ENCODE peak calls at places on chromosome 14, in five cellular contexts. One of them, this sample, is unnamed.

GRCh38 chr14:95313707-95314106 is 6.0 kb downstream of the CLMN start:
- DNase-seq in right cardiac atrium: peak; percentile 87
- DNase-seq in uterus: peak; percentile 85
- DNase-seq in GM23248: peak; percentile 72
- DNase-seq in CD8-positive, alpha-beta T cell: no peak
- DNase-seq in this sample: peak; percentile 12

GRCh38 chr14:78170203-78170602 is at the start of gene NRXN3:
- DNase-seq in uterus: no peak
- DNase-seq in CD8-positive, alpha-beta T cell: no peak
- DNase-seq in GM23248: no peak
- DNase-seq in right cardiac atrium: no peak
- DNase-seq in this sample: no peak

GRCh38 chr14:68076451-68076850 is 256.9 kb downstream of the RAD51B start:
- DNase-seq in right cardiac atrium: no peak
- DNase-seq in GM23248: peak; percentile 40
- DNase-seq in CD8-positive, alpha-beta T cell: no peak
- DNase-seq in uterus: no peak
- DNase-seq in this sample: no peak

GRCh38 chr14:50389668-50390441 is 6.8 kb downstream of the CDKL1 start:
- DNase-seq in right cardiac atrium: no peak
- DNase-seq in CD8-positive, alpha-beta T cell: no peak
- DNase-seq in uterus: no peak
- DNase-seq in GM23248: no peak
- DNase-seq in this sample: no peak

GRCh38 chr14:75310295-75311059 is 31.8 kb downstream of the FOS start:
- DNase-seq in right cardiac atrium: peak; percentile 97
- DNase-seq in uterus: peak; percentile 91
- DNase-seq in GM23248: peak; percentile 84
- DNase-seq in CD8-positive, alpha-beta T cell: no peak
- DNase-seq in this sample: no peak

GRCh38 chr14:73397810-73398209 is 60.5 kb downstream of the NUMB start:
- DNase-seq in right cardiac atrium: no peak
- DNase-seq in CD8-positive, alpha-beta T cell: no peak
- DNase-seq in uterus: no peak
- DNase-seq in GM23248: no peak
- DNase-seq in this sample: no peak

GRCh38 chr14:85076111-85076510 is 453.8 kb upstream of the FLRT2 start:
- DNase-seq in GM23248: no peak
- DNase-seq in CD8-positive, alpha-beta T cell: no peak
- DNase-seq in uterus: no peak
- DNase-seq in right cardiac atrium: no peak
- DNase-seq in this sample: no peak

GRCh38 chr14:91068642-91069041 is 8.2 kb upstream of the RPS6KA5 start:
- DNase-seq in right cardiac atrium: no peak
- DNase-seq in GM23248: no peak
- DNase-seq in CD8-positive, alpha-beta T cell: no peak
- DNase-seq in uterus: no peak
- DNase-seq in this sample: no peak

GRCh38 chr14:68444449-68445168 is 348.3 kb downstream of the ZFP36L1 start:
- DNase-seq in uterus: no peak
- DNase-seq in CD8-positive, alpha-beta T cell: no peak
- DNase-seq in right cardiac atrium: peak; percentile 79
- DNase-seq in GM23248: peak; percentile 59
- DNase-seq in this sample: no peak

GRCh38 chr14:37116933-37117844 is 55.2 kb downstream of the SLC25A21 start:
- DNase-seq in CD8-positive, alpha-beta T cell: no peak
- DNase-seq in right cardiac atrium: no peak
- DNase-seq in GM23248: peak; percentile 73
- DNase-seq in uterus: no peak
- DNase-seq in this sample: no peak

GRCh38 chr14:91031668-91032067 is 28.8 kb downstream of the RPS6KA5 start:
- DNase-seq in CD8-positive, alpha-beta T cell: no peak
- DNase-seq in right cardiac atrium: no peak
- DNase-seq in uterus: no peak
- DNase-seq in GM23248: no peak
- DNase-seq in this sample: no peak

GRCh38 chr14:30656190-30656632 is 34.1 kb downstream of the SCFD1 start:
- DNase-seq in CD8-positive, alpha-beta T cell: no peak
- DNase-seq in right cardiac atrium: no peak
- DNase-seq in GM23248: peak; percentile 76
- DNase-seq in uterus: peak; percentile 20
- DNase-seq in this sample: no peak

GRCh38 chr14:60655898-60656754 is 6.8 kb upstream of the SIX1 start:
- DNase-seq in uterus: no peak
- DNase-seq in right cardiac atrium: no peak
- DNase-seq in CD8-positive, alpha-beta T cell: no peak
- DNase-seq in GM23248: no peak
- DNase-seq in this sample: no peak

GRCh38 chr14:52663850-52664249 is 31.5 kb downstream of the ERO1A start:
- DNase-seq in GM23248: no peak
- DNase-seq in uterus: no peak
- DNase-seq in CD8-positive, alpha-beta T cell: no peak
- DNase-seq in right cardiac atrium: no peak
- DNase-seq in this sample: no peak

GRCh38 chr14:68662395-68662794 is 130.5 kb downstream of the ZFP36L1 start:
- DNase-seq in GM23248: peak; percentile 77
- DNase-seq in right cardiac atrium: no peak
- DNase-seq in CD8-positive, alpha-beta T cell: no peak
- DNase-seq in uterus: no peak
- DNase-seq in this sample: no peak

GRCh38 chr14:75126121-75126544 is 715 bp downstream of the NEK9 start:
- DNase-seq in CD8-positive, alpha-beta T cell: no peak
- DNase-seq in GM23248: peak; percentile 32
- DNase-seq in uterus: no peak
- DNase-seq in right cardiac atrium: no peak
- DNase-seq in this sample: no peak

GRCh38 chr14:100565650-100566049 is 21.6 kb downstream of the BEGAIN start:
- DNase-seq in uterus: no peak
- DNase-seq in right cardiac atrium: no peak
- DNase-seq in GM23248: no peak
- DNase-seq in CD8-positive, alpha-beta T cell: no peak
- DNase-seq in this sample: no peak
- H3K27me3 ChIP-seq in uterus: no peaks in the 10 kb centered on the region
- H3K27me3 ChIP-seq in right cardiac atrium: no peaks in the 10 kb centered on the region
- H3K27me3 ChIP-seq in GM23248: peaks cover 35% of the 10 kb centered on the region
- H3K27me3 ChIP-seq in CD8-positive, alpha-beta T cell: peaks cover 12% of the 10 kb centered on the region
- H3K27me3 ChIP-seq in this sample: no peaks in the 10 kb centered on the region

GRCh38 chr14:69931960-69932359 is 52.7 kb downstream of the SMOC1 start:
- DNase-seq in right cardiac atrium: no peak
- DNase-seq in CD8-positive, alpha-beta T cell: no peak
- DNase-seq in GM23248: no peak
- DNase-seq in uterus: no peak
- DNase-seq in this sample: no peak
- H3K27me3 ChIP-seq in right cardiac atrium: no peaks in the 10 kb centered on the region
- H3K27me3 ChIP-seq in CD8-positive, alpha-beta T cell: no peaks in the 10 kb centered on the region
- H3K27me3 ChIP-seq in GM23248: peaks cover 17% of the 10 kb centered on the region
- H3K27me3 ChIP-seq in uterus: no peaks in the 10 kb centered on the region
- H3K27me3 ChIP-seq in this sample: no peaks in the 10 kb centered on the region

GRCh38 chr14:24330973-24331674 is 3.7 kb downstream of the ADCY4 start:
- DNase-seq in uterus: no peak
- DNase-seq in CD8-positive, alpha-beta T cell: no peak
- DNase-seq in GM23248: no peak
- DNase-seq in right cardiac atrium: peak; percentile 48
- DNase-seq in this sample: no peak
- H3K27me3 ChIP-seq in uterus: no peaks in the 10 kb centered on the region
- H3K27me3 ChIP-seq in CD8-positive, alpha-beta T cell: peaks cover 7% of the 10 kb centered on the region
- H3K27me3 ChIP-seq in GM23248: no peaks in the 10 kb centered on the region
- H3K27me3 ChIP-seq in right cardiac atrium: no peaks in the 10 kb centered on the region
- H3K27me3 ChIP-seq in this sample: no peaks in the 10 kb centered on the region

GRCh38 chr14:106378191-106378590 is 851.8 kb downstream of the TMEM121 start:
- DNase-seq in right cardiac atrium: no peak
- DNase-seq in uterus: no peak
- DNase-seq in GM23248: no peak
- DNase-seq in CD8-positive, alpha-beta T cell: no peak
- DNase-seq in this sample: no peak
- H3K27me3 ChIP-seq in right cardiac atrium: no peaks in the 10 kb centered on the region
- H3K27me3 ChIP-seq in uterus: no peaks in the 10 kb centered on the region
- H3K27me3 ChIP-seq in GM23248: no peaks in the 10 kb centered on the region
- H3K27me3 ChIP-seq in CD8-positive, alpha-beta T cell: no peaks in the 10 kb centered on the region
- H3K27me3 ChIP-seq in this sample: no peaks in the 10 kb centered on the region

GRCh38 chr14:93723001-93723400 is 65.3 kb downstream of the PRIMA1 start:
- DNase-seq in uterus: no peak
- DNase-seq in right cardiac atrium: no peak
- DNase-seq in CD8-positive, alpha-beta T cell: no peak
- DNase-seq in GM23248: no peak
- DNase-seq in this sample: no peak

GRCh38 chr14:93717968-93718320 is 70.3 kb downstream of the PRIMA1 start:
- DNase-seq in uterus: no peak
- DNase-seq in CD8-positive, alpha-beta T cell: no peak
- DNase-seq in GM23248: no peak
- DNase-seq in right cardiac atrium: no peak
- DNase-seq in this sample: no peak

GRCh38 chr14:93720076-93720815 is 68.0 kb downstream of the PRIMA1 start:
- DNase-seq in uterus: no peak
- DNase-seq in GM23248: no peak
- DNase-seq in right cardiac atrium: no peak
- DNase-seq in CD8-positive, alpha-beta T cell: no peak
- DNase-seq in this sample: no peak

GRCh38 chr14:93719234-93719633 is 69.1 kb downstream of the PRIMA1 start:
- DNase-seq in CD8-positive, alpha-beta T cell: no peak
- DNase-seq in right cardiac atrium: no peak
- DNase-seq in uterus: no peak
- DNase-seq in GM23248: no peak
- DNase-seq in this sample: no peak

GRCh38 chr14:93720981-93721483 is 67.3 kb downstream of the PRIMA1 start:
- DNase-seq in right cardiac atrium: no peak
- DNase-seq in uterus: no peak
- DNase-seq in GM23248: no peak
- DNase-seq in CD8-positive, alpha-beta T cell: no peak
- DNase-seq in this sample: no peak
- H3K27me3 ChIP-seq in right cardiac atrium: no peaks in the 10 kb centered on the region
- H3K27me3 ChIP-seq in uterus: no peaks in the 10 kb centered on the region
- H3K27me3 ChIP-seq in GM23248: no peaks in the 10 kb centered on the region
- H3K27me3 ChIP-seq in CD8-positive, alpha-beta T cell: no peaks in the 10 kb centered on the region
- H3K27me3 ChIP-seq in this sample: no peaks in the 10 kb centered on the region

DNA sequence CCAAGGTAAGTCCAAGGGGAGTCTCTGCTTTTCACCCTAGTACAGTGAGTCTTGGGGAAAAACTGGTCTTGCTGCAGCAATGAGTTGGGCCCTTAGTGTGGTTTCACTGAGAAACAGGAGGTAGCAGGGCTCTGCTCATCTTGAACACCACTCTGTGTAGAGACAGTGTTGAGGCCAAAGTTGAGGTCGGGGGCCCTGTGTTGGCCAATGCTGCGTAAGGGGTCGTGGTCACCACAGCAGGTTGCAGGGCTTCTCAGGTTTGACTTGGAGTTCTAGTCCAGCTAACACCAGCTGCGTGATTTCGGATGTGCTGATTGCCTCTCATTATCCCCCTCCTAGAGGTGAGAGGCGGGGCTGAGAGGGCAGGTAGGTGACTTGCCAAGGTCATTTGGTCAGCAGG is 807.5 kb downstream of the VRK1 start:
- DNase-seq in CD8-positive, alpha-beta T cell: no peak
- DNase-seq in right cardiac atrium: no peak
- DNase-seq in uterus: no peak
- DNase-seq in GM23248: no peak
- DNase-seq in this sample: no peak
- H3K27me3 ChIP-seq in CD8-positive, alpha-beta T cell: no peaks in the 10 kb centered on the region
- H3K27me3 ChIP-seq in right cardiac atrium: no peaks in the 10 kb centered on the region
- H3K27me3 ChIP-seq in uterus: no peaks in the 10 kb centered on the region
- H3K27me3 ChIP-seq in GM23248: no peaks in the 10 kb centered on the region
- H3K27me3 ChIP-seq in this sample: peaks cover 29% of the 10 kb centered on the region

DNA sequence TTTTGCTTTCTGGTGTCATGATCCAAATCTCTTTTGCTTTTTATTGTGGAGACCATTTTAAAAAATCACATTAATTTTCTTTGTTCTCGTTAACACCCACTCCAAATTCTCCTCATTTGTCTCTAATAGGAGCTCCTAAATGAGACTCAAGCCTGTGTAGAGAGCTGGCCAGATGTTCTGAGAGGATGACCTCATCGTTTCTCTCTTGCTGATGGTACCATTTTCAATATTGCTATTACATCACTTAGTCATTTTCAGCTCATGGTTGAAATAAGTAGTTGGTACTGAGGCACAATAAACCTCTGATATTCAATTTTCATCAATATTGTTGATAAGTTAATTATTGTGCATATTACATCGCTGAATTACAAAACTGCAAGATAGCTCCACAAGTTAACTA is 31.5 kb downstream of the SPTB start:
- DNase-seq in GM23248: peak; percentile 8
- DNase-seq in CD8-positive, alpha-beta T cell: no peak
- DNase-seq in right cardiac atrium: no peak
- DNase-seq in uterus: no peak
- DNase-seq in this sample: no peak
- H3K27me3 ChIP-seq in GM23248: peaks cover 91% of the 10 kb centered on the region
- H3K27me3 ChIP-seq in CD8-positive, alpha-beta T cell: no peaks in the 10 kb centered on the region
- H3K27me3 ChIP-seq in right cardiac atrium: no peaks in the 10 kb centered on the region
- H3K27me3 ChIP-seq in uterus: no peaks in the 10 kb centered on the region
- H3K27me3 ChIP-seq in this sample: peaks cover 80% of the 10 kb centered on the region

DNA sequence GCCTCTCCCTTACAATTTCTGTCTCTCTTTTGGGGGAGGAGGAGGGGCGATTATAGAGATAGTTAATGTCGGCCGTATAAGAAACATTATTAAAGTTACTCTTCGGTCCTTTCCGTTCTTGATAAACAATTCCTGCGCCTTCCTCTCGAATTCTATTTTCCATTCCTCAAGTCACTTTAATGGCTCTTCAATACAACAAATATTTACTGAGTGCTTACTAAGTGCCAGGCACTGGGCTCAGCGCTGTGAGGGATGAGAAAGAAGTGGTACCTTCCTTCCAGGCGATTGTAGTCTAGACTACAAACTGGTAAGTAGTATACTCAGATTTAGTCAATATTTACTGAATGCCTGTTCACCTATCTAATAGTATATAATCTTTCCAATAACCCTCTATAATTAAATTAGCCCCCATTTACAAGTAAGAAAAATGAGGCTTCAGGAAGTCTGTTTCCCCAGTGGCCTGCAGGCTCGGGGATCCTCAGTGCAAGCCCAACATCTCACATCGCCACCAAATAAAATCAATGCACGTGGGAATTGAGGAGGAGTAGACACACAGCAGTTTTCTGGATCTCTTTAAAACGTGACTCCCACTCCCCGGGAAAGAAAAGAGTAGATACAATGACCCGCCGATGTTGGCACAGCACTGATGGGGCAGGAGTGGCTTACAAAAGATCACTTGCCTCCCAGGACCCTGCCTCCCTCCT is 589 bp upstream of the ZNF219 start:
- DNase-seq in right cardiac atrium: no peak
- DNase-seq in uterus: no peak
- DNase-seq in CD8-positive, alpha-beta T cell: no peak
- DNase-seq in GM23248: no peak
- DNase-seq in this sample: no peak
- H3K27me3 ChIP-seq in right cardiac atrium: no peaks in the 10 kb centered on the region
- H3K27me3 ChIP-seq in uterus: no peaks in the 10 kb centered on the region
- H3K27me3 ChIP-seq in CD8-positive, alpha-beta T cell: no peaks in the 10 kb centered on the region
- H3K27me3 ChIP-seq in GM23248: no peaks in the 10 kb centered on the region
- H3K27me3 ChIP-seq in this sample: no peaks in the 10 kb centered on the region

GRCh38 chr14:56881181-56881580 is 70.9 kb upstream of the OTX2 start:
- DNase-seq in right cardiac atrium: no peak
- DNase-seq in uterus: no peak
- DNase-seq in CD8-positive, alpha-beta T cell: no peak
- DNase-seq in GM23248: no peak
- DNase-seq in this sample: no peak
- H3K27me3 ChIP-seq in right cardiac atrium: no peaks in the 10 kb centered on the region
- H3K27me3 ChIP-seq in uterus: no peaks in the 10 kb centered on the region
- H3K27me3 ChIP-seq in CD8-positive, alpha-beta T cell: no peaks in the 10 kb centered on the region
- H3K27me3 ChIP-seq in GM23248: no peaks in the 10 kb centered on the region
- H3K27me3 ChIP-seq in this sample: no peaks in the 10 kb centered on the region

This sample was measured in esophagus squamous epithelium.